ENCODE peak calls at places on chromosomes 13 and 19, in seven cellular contexts. I is stimulated activated effector memory CD8-positive, alpha-beta T cell treated with anti-CD3 and anti-CD28 coated beads, Interleukin-12 subunit alpha, Interleukin-12 subunit beta, amount 100 ng/mL, for 72 hours; Y is EL; F is RWPE1; X is fibroblast of mammary gland; P is mesothelial cell of epicardium; L is tibial artery. E is an unnamed sample.

GRCh38 chr13:33328691-33329090 is 43.1 kb upstream of the STARD13 start:
- DNase-seq in I (no peak), Y (peak; percentile 43), F (no peak), X (no peak), P (no peak), L (no peak), E (no peak)

GRCh38 chr19:51064534-51065220 is at the start of gene KLK13:
- DNase-seq in I (no peak), Y (no peak), F (peak; percentile 68), X (peak; percentile 25), P (no peak), L (no peak), E (no peak)

GRCh38 chr19:38711726-38712153 is 32.5 kb downstream of the CAPN12 start:
- DNase-seq in I (no peak), Y (peak; percentile 96), F (no peak), X (peak; percentile 97), P (no peak), L (no peak), E (no peak)

GRCh38 chr13:77883328-77883727 is 35.3 kb downstream of the EDNRB start:
- DNase-seq in I (no peak), Y (no peak), F (no peak), X (no peak), P (no peak), L (no peak), E (no peak)

GRCh38 chr13:75797256-75797655 is 161.1 kb downstream of the LMO7 start:
- DNase-seq in I (no peak), Y (no peak), F (no peak), X (no peak), P (no peak), L (no peak), E (no peak)

GRCh38 chr19:12331211-12331941 is 2.1 kb downstream of the ZNF563 start:
- DNase-seq in I (peak; percentile 54), Y (no peak), F (no peak), X (no peak), P (no peak), L (no peak), E (no peak)

GRCh38 chr13:24124789-24125476 is 35.6 kb upstream of the SPATA13 start:
- DNase-seq in I (no peak), Y (no peak), F (no peak), X (no peak), P (no peak), L (no peak), E (no peak)

GRCh38 chr13:23321534-23322241 is 111.8 kb downstream of the SACS start:
- DNase-seq in I (peak; percentile 49), Y (peak; percentile 96), F (peak; percentile 79), X (peak; percentile 92), P (no peak), L (peak; percentile 64), E (no peak)

GRCh38 chr13:42894765-42895181 is 97.3 kb downstream of the EPSTI1 start:
- DNase-seq in I (no peak), Y (peak; percentile 41), F (peak; percentile 10), X (peak; percentile 70), P (peak; percentile 58), L (no peak), E (no peak)

GRCh38 chr13:62137629-62138405 is 722.2 kb upstream of the PCDH20 start:
- DNase-seq in I (no peak), Y (no peak), F (no peak), X (no peak), P (no peak), L (no peak), E (no peak)

GRCh38 chr19:11337080-11337479 is 2.4 kb downstream of the RAB3D start:
- DNase-seq in I (no peak), Y (no peak), F (no peak), X (no peak), P (no peak), L (no peak), E (peak; percentile 47)

GRCh38 chr19:8161135-8161646 is 11.8 kb upstream of the FBN3 start:
- DNase-seq in I (no peak), Y (peak; percentile 31), F (no peak), X (peak; percentile 49), P (no peak), L (no peak), E (no peak)

GRCh38 chr13:43804461-43805070 is 17.8 kb upstream of the ENOX1 start:
- DNase-seq in I (no peak), Y (peak; percentile 75), F (peak; percentile 46), X (peak; percentile 89), P (no peak), L (no peak), E (peak; percentile 32)

GRCh38 chr19:2495130-2495641 is 19.3 kb downstream of the GADD45B start:
- DNase-seq in I (no peak), Y (peak; percentile 61), F (peak; percentile 67), X (peak; percentile 42), P (no peak), L (peak; percentile 84), E (peak; percentile 16)

GRCh38 chr19:38524369-38524768 is 90.9 kb downstream of the RYR1 start:
- DNase-seq in I (no peak), Y (no peak), F (no peak), X (no peak), P (no peak), L (no peak), E (no peak)

GRCh38 chr19:38114651-38115050 is 109.4 kb downstream of the DPF1 start:
- DNase-seq in I (no peak), Y (no peak), F (no peak), X (no peak), P (no peak), L (no peak), E (no peak)

GRCh38 chr13:51370116-51370515 is 30.6 kb downstream of the SERPINE3 start:
- DNase-seq in I (no peak), Y (peak; percentile 18), F (no peak), X (peak; percentile 66), P (no peak), L (no peak), E (peak; percentile 57)

GRCh38 chr13:34567558-34567957 is 374.5 kb upstream of the NBEA start:
- DNase-seq in I (no peak), Y (no peak), F (no peak), X (no peak), P (no peak), L (no peak), E (no peak)

GRCh38 chr19:42199440-42200115 is 17.9 kb downstream of the DEDD2 start:
- DNase-seq in I (peak; percentile 80), Y (no peak), F (peak; percentile 85), X (no peak), P (no peak), L (peak; percentile 55), E (peak; percentile 88)

GRCh38 chr13:24263652-24264051 is 45.7 kb upstream of the C1QTNF9 start:
- DNase-seq in I (no peak), Y (no peak), F (no peak), X (no peak), P (no peak), L (no peak), E (no peak)

GRCh38 chr13:109281017-109281416 is 505.4 kb downstream of the IRS2 start:
- DNase-seq in I (no peak), Y (no peak), F (no peak), X (no peak), P (no peak), L (no peak), E (no peak)

GRCh38 chr19:34313188-34313587 is 51.8 kb upstream of the GPI start:
- DNase-seq in I (no peak), Y (peak; percentile 60), F (peak; percentile 67), X (peak; percentile 60), P (no peak), L (no peak), E (no peak)

GRCh38 chr19:18542936-18543813 is at the start of gene FKBP8:
- DNase-seq in I (peak; percentile 98), Y (peak; percentile 83), F (peak; percentile 98), X (peak; percentile 80), P (peak; percentile 96), L (peak; percentile 93), E (no peak)

GRCh38 chr13:36006895-36007294 is 124.3 kb downstream of the DCLK1 start:
- DNase-seq in I (no peak), Y (no peak), F (no peak), X (no peak), P (no peak), L (no peak), E (no peak)

GRCh38 chr19:58400916-58401824 is 5.7 kb downstream of the RNF225 start:
- DNase-seq in I (peak; percentile 99), Y (peak; percentile 99), F (peak; percentile 98), X (peak; percentile 99), P (peak; percentile 99), L (peak; percentile 100), E (peak; percentile 100)

GRCh38 chr13:44498969-44499368 is 77.2 kb downstream of the TSC22D1 start:
- DNase-seq in I (no peak), Y (peak; percentile 4), F (no peak), X (no peak), P (no peak), L (no peak), E (no peak)

GRCh38 chr19:6383188-6383587 is 7.5 kb upstream of the PSPN start:
- DNase-seq in I (no peak), Y (no peak), F (no peak), X (no peak), P (no peak), L (no peak), E (no peak)

GRCh38 chr19:2188708-2189385 is 25.1 kb downstream of the DOT1L start:
- DNase-seq in I (no peak), Y (peak; percentile 46), F (no peak), X (peak; percentile 90), P (no peak), L (no peak), E (no peak)

GRCh38 chr19:16566161-16566560 is 6.1 kb downstream of the SLC35E1 start:
- DNase-seq in I (peak; percentile 67), Y (no peak), F (no peak), X (no peak), P (no peak), L (no peak), E (no peak)

GRCh38 chr19:48506138-48506733 is 5.4 kb downstream of the LMTK3 start:
- DNase-seq in I (peak; percentile 54), Y (peak; percentile 65), F (peak; percentile 36), X (peak; percentile 65), P (no peak), L (no peak), E (peak; percentile 51)

GRCh38 chr13:29749401-29750177 is 100.8 kb downstream of the UBL3 start:
- DNase-seq in I (no peak), Y (no peak), F (no peak), X (peak; percentile 38), P (no peak), L (no peak), E (no peak)